ENCODE peak calls at places on chromosomes 16 and 17, in four cellular contexts. M, D, T and A are unnamed samples.

GRCh38 chr17:52383493-52384100 is 225.1 kb upstream of the CA10 start:
- DNase-seq in M (no peak), D (no peak), T (peak), A (no peak)

GRCh38 chr16:70784692-70785317 is 16.2 kb downstream of the VAC14 start:
- DNase-seq in M (no peak), T (no peak), D (no peak), A (no peak)

GRCh38 chr17:20151174-20151573 is 142.0 kb downstream of the SPECC1 start:
- DNase-seq in T (no peak), D (no peak), M (no peak), A (no peak)

GRCh38 chr17:62760059-62760887 is 47.8 kb downstream of the MARCHF10 start:
- DNase-seq in T (peak), D (no peak), M (no peak), A (no peak)

GRCh38 chr17:51653902-51654301 is 393.6 kb downstream of the UTP18 start:
- DNase-seq in T (no peak), D (no peak), M (no peak), A (no peak)

GRCh38 chr16:70685061-70685937 is 554 bp downstream of the MTSS2 start:
- DNase-seq in M (no peak), D (peak), T (no peak), A (no peak)

GRCh38 chr16:58843675-58844074 is 109.6 kb upstream of the GOT2 start:
- DNase-seq in T (peak), D (no peak), M (no peak), A (no peak)

GRCh38 chr16:2855536-2855935 is 2.4 kb downstream of the PRSS22 start:
- DNase-seq in T (no peak), D (no peak), M (no peak), A (peak)

GRCh38 chr16:49632111-49632797 is 223.7 kb downstream of the ZNF423 start:
- DNase-seq in D (no peak), M (no peak), T (no peak), A (no peak)

GRCh38 chr16:68227183-68227793 is 8.6 kb downstream of the ESRP2 start:
- DNase-seq in T (no peak), M (no peak), D (no peak), A (no peak)

GRCh38 chr17:2871205-2871604 is 75.0 kb downstream of the RAP1GAP2 start:
- DNase-seq in T (no peak), M (no peak), D (no peak), A (no peak)

GRCh38 chr17:36592316-36592710 is 634 bp downstream of the DHRS11 start:
- DNase-seq in T (peak), M (no peak), D (no peak), A (no peak)

GRCh38 chr17:29927546-29927945 is 2.5 kb downstream of the SSH2 start:
- DNase-seq in M (no peak), D (no peak), T (peak), A (no peak)

GRCh38 chr16:81940781-81941560 is 70.3 kb downstream of the SDR42E1 start:
- DNase-seq in M (no peak), D (no peak), T (peak), A (no peak)
- TF ChIP-seq CTCF in M (peak), D (peak), T (peak), A (peak)

DNA sequence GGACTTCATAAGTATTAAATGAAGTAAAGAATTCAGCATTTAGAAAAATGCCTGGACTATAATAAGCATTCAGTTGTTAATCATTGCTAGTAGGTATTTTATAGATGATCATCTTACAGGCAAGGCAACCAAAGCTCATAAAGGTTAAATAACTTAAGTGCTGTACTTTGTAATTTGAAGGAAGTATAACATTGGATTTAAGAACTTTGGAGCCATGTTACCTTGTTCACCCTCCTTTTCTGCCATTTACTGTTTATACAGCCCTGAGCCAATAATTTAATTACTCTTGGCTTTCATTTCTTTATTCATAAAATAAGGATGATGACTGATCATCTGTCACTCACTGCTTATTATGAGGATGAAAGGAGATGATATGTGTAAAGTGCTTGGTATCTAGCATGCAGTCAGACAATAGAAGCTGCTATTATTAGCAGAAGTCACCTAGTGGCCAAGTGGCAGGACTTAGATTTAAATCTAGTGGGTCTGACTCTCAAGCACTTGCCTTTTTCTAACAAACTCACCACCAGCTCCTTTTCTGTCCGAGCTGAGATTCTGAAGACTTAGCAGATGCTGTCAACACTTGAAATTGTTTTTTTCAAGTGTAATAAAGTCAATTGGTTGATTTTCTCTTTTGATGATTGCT is 18.2 kb upstream of the DDX52 start:
- DNase-seq in M (no peak), D (no peak), T (no peak), A (no peak)
- TF ChIP-seq CTCF in M (no peak), D (no peak), T (no peak), A (no peak)

DNA sequence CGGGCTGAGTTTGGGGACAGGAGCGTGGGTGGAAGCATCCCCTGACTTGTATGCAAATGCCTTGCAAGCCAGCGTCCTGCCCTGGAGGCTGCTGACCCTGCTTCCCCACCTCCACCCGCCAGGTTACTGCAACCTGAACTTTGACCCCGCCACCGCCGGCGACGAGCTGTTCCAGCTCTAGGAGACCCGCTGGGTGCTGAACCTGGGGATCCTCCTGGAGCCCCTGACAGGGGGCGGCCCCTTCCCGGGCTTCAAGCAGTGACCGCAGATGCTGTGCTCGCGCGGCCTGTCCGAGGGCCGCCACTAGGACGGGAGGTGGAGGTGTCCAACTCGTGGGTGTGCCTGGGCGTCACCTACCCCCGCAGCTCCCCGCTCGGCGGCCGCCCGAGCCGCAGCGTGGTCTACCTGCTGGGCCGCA is 10.7 kb upstream of the SLC16A5 start:
- DNase-seq in T (no peak), D (no peak), M (no peak), A (no peak)
- TF ChIP-seq CTCF in T (no peak), D (no peak), M (no peak), A (no peak)

DNA sequence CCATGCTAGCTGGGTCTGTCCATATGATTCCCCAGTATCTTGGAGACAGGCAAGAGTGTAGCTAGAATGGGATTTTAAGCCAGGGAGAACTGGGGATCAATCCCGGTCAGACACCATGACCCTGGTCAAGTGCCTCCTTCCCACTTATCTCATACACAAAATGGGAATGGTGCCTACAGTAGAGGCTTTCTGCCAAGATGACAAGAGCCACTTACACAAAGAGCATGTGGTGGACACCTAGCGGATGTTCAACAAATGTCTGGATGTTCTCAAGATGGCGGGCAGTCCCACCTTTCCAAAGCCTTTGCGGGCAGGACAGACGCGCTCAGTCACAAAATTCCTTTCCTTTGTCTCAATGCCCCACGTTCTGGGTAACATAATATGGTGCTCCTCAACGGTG is 57.3 kb downstream of the MAF start:
- DNase-seq in M (no peak), T (no peak), D (no peak), A (no peak)
- TF ChIP-seq CTCF in M (no peak), T (no peak), D (no peak), A (no peak)

DNA sequence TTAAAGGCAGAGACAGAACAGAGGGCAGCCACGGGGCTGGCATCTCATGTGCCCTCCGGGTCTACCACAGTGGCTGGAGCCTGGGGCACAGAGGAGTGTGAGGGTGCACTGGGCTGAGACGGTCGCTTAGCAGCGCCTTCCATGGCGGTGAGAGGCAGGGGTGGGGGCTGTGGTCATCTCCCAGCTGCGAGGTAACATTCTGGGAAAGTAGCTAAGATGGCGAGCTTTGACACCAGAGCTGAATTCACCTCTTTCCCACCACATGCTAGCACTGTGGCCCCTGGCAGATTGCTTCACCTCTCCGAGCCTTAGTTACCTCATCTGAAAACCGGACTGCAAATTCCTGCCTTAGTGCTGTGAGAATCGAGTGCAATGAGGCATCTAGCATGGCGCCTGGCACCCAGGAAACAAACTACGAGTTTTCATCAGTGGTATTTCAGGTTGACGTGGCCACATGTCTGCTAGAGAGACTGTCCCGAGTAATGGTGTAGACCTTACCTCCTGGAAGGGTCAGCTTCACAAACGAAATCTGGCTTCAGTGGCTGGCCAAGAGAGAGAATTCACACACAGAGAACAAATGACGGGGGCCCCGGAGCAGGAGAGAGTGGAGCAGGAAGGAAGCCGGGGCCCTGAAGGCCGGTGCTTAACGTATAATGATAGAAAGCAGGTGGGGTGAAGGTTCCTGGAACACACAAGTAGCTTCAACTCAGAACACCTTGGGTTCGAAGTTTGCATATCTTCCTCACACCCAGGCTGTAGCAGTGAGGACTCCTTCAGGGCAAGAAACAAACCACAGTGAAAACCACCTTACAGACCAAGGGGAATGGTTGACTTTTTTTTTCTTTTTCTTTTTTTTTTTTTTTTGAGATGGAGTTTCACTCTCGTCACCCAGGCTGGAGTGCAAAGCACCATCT is 63.9 kb upstream of the RPH3AL start:
- DNase-seq in D (no peak), M (peak), T (no peak), A (no peak)
- TF ChIP-seq CTCF in D (no peak), M (no peak), T (no peak), A (no peak)

GRCh38 chr17:9905902-9906301 is 831 bp upstream of the RCVRN start:
- DNase-seq in M (no peak), T (peak), D (no peak), A (no peak)
- TF ChIP-seq CTCF in M (no peak), T (peak), D (peak), A (peak)

GRCh38 chr16:86046026-86046713 is 147.2 kb downstream of the IRF8 start:
- DNase-seq in M (no peak), D (no peak), T (no peak), A (no peak)

GRCh38 chr16:86042996-86043725 is 144.2 kb downstream of the IRF8 start:
- DNase-seq in T (no peak), M (no peak), D (no peak), A (no peak)

GRCh38 chr16:86045601-86045971 is 146.6 kb downstream of the IRF8 start:
- DNase-seq in T (no peak), D (no peak), M (no peak), A (no peak)

GRCh38 chr16:86044881-86045600 is 146.1 kb downstream of the IRF8 start:
- DNase-seq in D (peak), T (no peak), M (peak), A (no peak)

DNA sequence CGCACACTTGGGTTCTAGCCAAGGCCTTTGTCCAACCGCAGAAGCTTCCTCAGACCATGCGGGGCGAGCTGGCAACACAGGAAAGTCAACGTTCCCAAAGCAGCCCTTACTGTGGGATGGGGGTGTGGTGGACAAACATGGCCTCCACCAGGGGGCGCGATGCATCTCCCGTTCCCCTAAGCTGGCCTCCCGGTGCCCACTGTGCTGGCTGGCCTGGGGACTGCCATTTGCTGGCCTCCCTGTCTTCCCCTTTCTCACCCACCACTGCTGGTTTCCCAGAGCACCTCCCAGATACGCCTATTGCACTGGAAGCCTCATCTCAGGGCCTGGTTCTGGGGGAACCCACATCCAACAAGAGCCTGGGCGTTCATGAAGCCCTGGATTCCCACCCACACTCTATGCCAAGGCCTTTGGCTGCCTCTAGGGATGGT is 145.3 kb downstream of the IRF8 start:
- DNase-seq in D (peak), M (peak), T (peak), A (no peak)
- TF ChIP-seq CTCF in D (peak), M (peak), T (peak), A (peak)

DNA sequence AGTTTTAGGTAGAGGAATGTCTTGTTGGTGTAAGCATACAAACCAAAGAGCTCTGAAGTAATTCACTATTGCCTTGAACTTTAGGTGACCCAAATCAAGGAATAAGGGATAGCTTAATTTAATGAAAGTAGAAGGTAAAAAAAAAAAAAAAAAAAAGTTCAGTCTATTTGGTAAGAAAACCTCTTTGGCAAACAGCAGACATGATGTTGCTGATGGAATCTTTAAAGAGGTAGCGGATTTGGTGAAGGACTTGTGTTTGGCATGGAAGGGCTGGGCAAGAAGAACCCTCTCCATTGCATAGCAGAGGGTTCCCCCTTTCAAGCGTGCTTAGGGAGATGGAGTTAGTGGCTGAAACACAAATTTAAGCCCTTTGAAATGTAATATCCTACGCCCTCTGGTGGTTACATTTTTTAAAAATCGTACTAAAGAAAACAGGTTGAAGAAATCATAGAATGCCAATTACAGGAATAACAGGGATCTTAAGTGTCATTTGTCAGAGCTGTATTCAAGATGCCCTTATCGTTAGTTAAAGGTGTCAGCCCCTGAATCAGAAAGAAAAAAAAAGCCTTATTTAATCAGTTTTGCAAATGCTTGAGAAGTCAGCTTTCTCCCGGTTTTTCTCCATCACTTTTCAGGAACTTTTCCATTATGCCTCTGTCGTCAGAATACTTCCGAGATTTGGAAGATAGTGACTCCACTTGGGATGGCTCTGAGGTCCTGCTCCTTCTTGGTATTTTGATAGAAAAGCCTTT is 383.1 kb downstream of the KCNJ2 start:
- DNase-seq in D (no peak), T (peak), M (no peak), A (no peak)
- TF ChIP-seq CTCF in D (no peak), T (peak), M (peak), A (peak)

DNA sequence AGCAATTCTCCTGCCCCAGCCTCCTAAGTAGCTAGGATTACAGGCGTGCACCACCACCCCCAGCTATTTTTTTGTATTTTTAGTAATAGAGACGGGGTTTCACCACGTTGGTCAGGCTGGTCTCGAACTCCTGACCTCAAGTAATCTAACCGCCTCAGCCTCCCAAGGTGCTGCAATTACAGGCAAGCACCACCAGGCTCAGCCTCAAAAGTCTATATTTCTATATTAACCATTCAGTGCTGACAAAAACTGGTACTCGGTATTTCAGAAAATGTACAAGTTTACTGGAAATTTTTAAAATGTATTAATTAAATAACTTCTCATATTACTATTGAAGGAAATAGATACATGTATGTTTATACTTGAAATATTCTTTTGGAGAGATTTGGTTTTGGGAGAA is 1.4 kb upstream of the HEXD start:
- DNase-seq in M (no peak), D (no peak), T (no peak), A (no peak)
- TF ChIP-seq CTCF in M (no peak), D (peak), T (peak), A (no peak)